ENCODE peak calls at places on chromosomes 1 and 21, in four cellular contexts. One of them, this sample, is unnamed.

GRCh38 chr1:160428655-160429054 is 28.3 kb downstream of the VANGL2 start:
- DNase-seq in tibial artery: no peak
- DNase-seq in fibroblast of pulmonary artery: peak
- DNase-seq in psoas muscle: no peak
- DNase-seq in this sample: peak

GRCh38 chr1:69700770-69701169 is 133.0 kb downstream of the LRRC7 start:
- DNase-seq in psoas muscle: no peak
- DNase-seq in fibroblast of pulmonary artery: peak
- DNase-seq in tibial artery: no peak
- DNase-seq in this sample: no peak

GRCh38 chr1:6280761-6281451 is 20.0 kb upstream of the GPR153 start:
- DNase-seq in fibroblast of pulmonary artery: no peak
- DNase-seq in tibial artery: no peak
- DNase-seq in psoas muscle: peak
- DNase-seq in this sample: no peak

GRCh38 chr1:202691846-202692245 is 18.4 kb downstream of the SYT2 start:
- DNase-seq in fibroblast of pulmonary artery: no peak
- DNase-seq in psoas muscle: no peak
- DNase-seq in tibial artery: no peak
- DNase-seq in this sample: no peak

GRCh38 chr1:53088616-53089300 is 26.7 kb downstream of the PODN start:
- DNase-seq in psoas muscle: no peak
- DNase-seq in tibial artery: no peak
- DNase-seq in fibroblast of pulmonary artery: no peak
- DNase-seq in this sample: no peak

GRCh38 chr1:96968582-96969378 is 247.2 kb downstream of the PTBP2 start:
- DNase-seq in fibroblast of pulmonary artery: peak
- DNase-seq in tibial artery: no peak
- DNase-seq in psoas muscle: no peak
- DNase-seq in this sample: no peak

GRCh38 chr1:84479998-84480397 is 932 bp downstream of the RPF1 start:
- DNase-seq in psoas muscle: no peak
- DNase-seq in fibroblast of pulmonary artery: no peak
- DNase-seq in tibial artery: no peak
- DNase-seq in this sample: no peak

GRCh38 chr1:160629286-160630210 is 17.3 kb downstream of the SLAMF1 start:
- DNase-seq in fibroblast of pulmonary artery: no peak
- DNase-seq in psoas muscle: peak
- DNase-seq in tibial artery: no peak
- DNase-seq in this sample: no peak

GRCh38 chr1:40530735-40531380 is 579 bp upstream of the ZNF684 start:
- DNase-seq in tibial artery: no peak
- DNase-seq in fibroblast of pulmonary artery: peak
- DNase-seq in psoas muscle: no peak
- DNase-seq in this sample: peak

GRCh38 chr1:204463125-204464060 is 31.2 kb downstream of the PIK3C2B start:
- DNase-seq in psoas muscle: peak
- DNase-seq in tibial artery: no peak
- DNase-seq in fibroblast of pulmonary artery: no peak
- DNase-seq in this sample: no peak

GRCh38 chr1:10431065-10431730 is 965 bp downstream of the CENPS start:
- DNase-seq in tibial artery: no peak
- DNase-seq in fibroblast of pulmonary artery: no peak
- DNase-seq in psoas muscle: no peak
- DNase-seq in this sample: no peak

GRCh38 chr1:236242568-236242967 is 39.2 kb downstream of the ERO1B start:
- DNase-seq in psoas muscle: no peak
- DNase-seq in tibial artery: no peak
- DNase-seq in fibroblast of pulmonary artery: no peak
- DNase-seq in this sample: no peak

GRCh38 chr1:206814716-206815341 is 42.5 kb upstream of the IL10 start:
- DNase-seq in fibroblast of pulmonary artery: peak
- DNase-seq in tibial artery: no peak
- DNase-seq in psoas muscle: no peak
- DNase-seq in this sample: peak

GRCh38 chr1:53584446-53585102 is 125.4 kb downstream of the DMRTB1 start:
- DNase-seq in tibial artery: no peak
- DNase-seq in psoas muscle: no peak
- DNase-seq in fibroblast of pulmonary artery: no peak
- DNase-seq in this sample: no peak

GRCh38 chr1:164767257-164768044 is 208.5 kb downstream of the PBX1 start:
- DNase-seq in tibial artery: no peak
- DNase-seq in fibroblast of pulmonary artery: peak
- DNase-seq in psoas muscle: no peak
- DNase-seq in this sample: peak

GRCh38 chr1:201565771-201566528 is 27.0 kb downstream of the NAV1 start:
- DNase-seq in fibroblast of pulmonary artery: no peak
- DNase-seq in psoas muscle: no peak
- DNase-seq in tibial artery: no peak
- DNase-seq in this sample: no peak

GRCh38 chr21:42556960-42557359 is 43.3 kb downstream of the SLC37A1 start:
- DNase-seq in tibial artery: peak
- DNase-seq in fibroblast of pulmonary artery: no peak
- DNase-seq in psoas muscle: no peak
- DNase-seq in this sample: no peak

GRCh38 chr1:160219062-160219929 is 14.1 kb downstream of the PEA15 start:
- DNase-seq in fibroblast of pulmonary artery: peak
- DNase-seq in psoas muscle: peak
- DNase-seq in tibial artery: peak
- DNase-seq in this sample: peak

GRCh38 chr1:65025794-65026193 is 59.4 kb upstream of the JAK1 start:
- DNase-seq in fibroblast of pulmonary artery: no peak
- DNase-seq in tibial artery: no peak
- DNase-seq in psoas muscle: no peak
- DNase-seq in this sample: no peak

GRCh38 chr1:45230537-45230936 is 24.1 kb upstream of the ZSWIM5 start:
- DNase-seq in psoas muscle: no peak
- DNase-seq in fibroblast of pulmonary artery: no peak
- DNase-seq in tibial artery: no peak
- DNase-seq in this sample: no peak

GRCh38 chr1:101288491-101288944 is 51.7 kb downstream of the S1PR1 start:
- DNase-seq in fibroblast of pulmonary artery: peak
- DNase-seq in psoas muscle: peak
- DNase-seq in tibial artery: peak
- DNase-seq in this sample: peak

GRCh38 chr1:161725888-161726630 is 4.7 kb downstream of the FCRLB start:
- DNase-seq in tibial artery: peak
- DNase-seq in psoas muscle: peak
- DNase-seq in fibroblast of pulmonary artery: peak
- DNase-seq in this sample: peak

GRCh38 chr1:37410815-37411214 is 63.6 kb upstream of the ZC3H12A start:
- DNase-seq in tibial artery: no peak
- DNase-seq in fibroblast of pulmonary artery: peak
- DNase-seq in psoas muscle: no peak
- DNase-seq in this sample: peak

GRCh38 chr1:91732291-91732953 is 153.5 kb downstream of the TGFBR3 start:
- DNase-seq in fibroblast of pulmonary artery: peak
- DNase-seq in psoas muscle: no peak
- DNase-seq in tibial artery: no peak
- DNase-seq in this sample: peak

GRCh38 chr1:87864676-87865075 is 536.0 kb downstream of the LMO4 start:
- DNase-seq in fibroblast of pulmonary artery: no peak
- DNase-seq in tibial artery: no peak
- DNase-seq in psoas muscle: no peak
- DNase-seq in this sample: no peak

GRCh38 chr1:31886866-31887265 is 51.3 kb downstream of the PTP4A2 start:
- DNase-seq in psoas muscle: no peak
- DNase-seq in fibroblast of pulmonary artery: peak
- DNase-seq in tibial artery: no peak
- DNase-seq in this sample: no peak

GRCh38 chr1:195731385-195731784 is 876.9 kb downstream of the KCNT2 start:
- DNase-seq in fibroblast of pulmonary artery: no peak
- DNase-seq in tibial artery: no peak
- DNase-seq in psoas muscle: no peak
- DNase-seq in this sample: no peak

GRCh38 chr1:44962729-44963128 is 23.7 kb downstream of the EIF2B3 start:
- DNase-seq in psoas muscle: no peak
- DNase-seq in fibroblast of pulmonary artery: no peak
- DNase-seq in tibial artery: no peak
- DNase-seq in this sample: no peak

GRCh38 chr1:18901952-18902522 is 318 bp downstream of the ALDH4A1 start:
- DNase-seq in fibroblast of pulmonary artery: peak
- DNase-seq in psoas muscle: peak
- DNase-seq in tibial artery: no peak
- DNase-seq in this sample: peak

GRCh38 chr1:39987869-39988268 is 32.9 kb downstream of the MFSD2A start:
- DNase-seq in tibial artery: no peak
- DNase-seq in fibroblast of pulmonary artery: peak
- DNase-seq in psoas muscle: no peak
- DNase-seq in this sample: no peak

GRCh38 chr1:55124470-55124869 is 85.1 kb downstream of the PCSK9 start:
- DNase-seq in psoas muscle: no peak
- DNase-seq in fibroblast of pulmonary artery: no peak
- DNase-seq in tibial artery: no peak
- DNase-seq in this sample: no peak
- TF ChIP-seq CTCF in psoas muscle: no peak
- TF ChIP-seq CTCF in fibroblast of pulmonary artery: no peak
- TF ChIP-seq CTCF in tibial artery: no peak
- TF ChIP-seq CTCF in this sample: no peak

DNA sequence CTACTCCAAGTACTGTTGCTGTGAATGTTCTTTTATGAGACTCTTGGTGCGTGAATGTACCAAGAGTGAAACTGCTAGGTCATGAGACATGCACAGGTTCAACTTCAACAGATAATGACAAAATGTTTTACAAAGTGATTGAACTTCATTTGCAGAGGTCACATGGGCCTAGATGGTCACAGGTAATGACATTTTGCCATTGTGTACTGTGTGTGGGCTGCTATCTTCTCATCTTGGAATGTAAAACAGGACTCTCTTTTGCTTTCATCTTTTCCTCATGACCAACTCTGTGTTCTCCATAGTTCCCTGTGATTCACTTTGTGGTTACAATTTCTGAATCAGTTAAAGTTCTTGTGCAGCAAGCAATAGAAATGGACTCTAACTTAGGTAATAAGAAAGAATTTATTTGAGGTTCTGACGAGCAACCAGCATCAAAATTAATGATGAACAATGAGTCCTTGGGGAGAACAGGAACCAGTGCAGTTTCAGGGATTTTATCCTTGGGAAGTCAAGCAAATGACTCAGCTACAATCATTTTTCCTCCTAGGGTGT is 16.2 kb upstream of the TSNAX start:
- DNase-seq in tibial artery: no peak
- DNase-seq in fibroblast of pulmonary artery: peak
- DNase-seq in psoas muscle: no peak
- DNase-seq in this sample: peak
- H3K4me3 ChIP-seq in tibial artery: no peak
- H3K4me3 ChIP-seq in fibroblast of pulmonary artery: no peak
- H3K4me3 ChIP-seq in psoas muscle: no peak
- H3K4me3 ChIP-seq in this sample: no peak

GRCh38 chr1:27009601-27010197 is 3.0 kb downstream of the TENT5B start:
- DNase-seq in psoas muscle: no peak
- DNase-seq in tibial artery: no peak
- DNase-seq in fibroblast of pulmonary artery: no peak
- DNase-seq in this sample: no peak
- TF ChIP-seq CTCF in psoas muscle: no peak
- TF ChIP-seq CTCF in tibial artery: no peak
- TF ChIP-seq CTCF in fibroblast of pulmonary artery: no peak
- TF ChIP-seq CTCF in this sample: no peak

GRCh38 chr1:46533179-46533864 is 18.1 kb downstream of the KNCN start:
- DNase-seq in psoas muscle: peak
- DNase-seq in tibial artery: peak
- DNase-seq in fibroblast of pulmonary artery: peak
- DNase-seq in this sample: peak

GRCh38 chr1:46530311-46530710 is 21.1 kb downstream of the KNCN start:
- DNase-seq in tibial artery: no peak
- DNase-seq in fibroblast of pulmonary artery: no peak
- DNase-seq in psoas muscle: no peak
- DNase-seq in this sample: no peak

GRCh38 chr1:46530791-46531409 is 20.5 kb downstream of the KNCN start:
- DNase-seq in tibial artery: no peak
- DNase-seq in fibroblast of pulmonary artery: no peak
- DNase-seq in psoas muscle: no peak
- DNase-seq in this sample: no peak

GRCh38 chr1:46532095-46532494 is 19.4 kb downstream of the KNCN start:
- DNase-seq in fibroblast of pulmonary artery: no peak
- DNase-seq in psoas muscle: no peak
- DNase-seq in tibial artery: no peak
- DNase-seq in this sample: no peak

GRCh38 chr1:46532498-46533178 is 18.8 kb downstream of the KNCN start:
- DNase-seq in fibroblast of pulmonary artery: peak
- DNase-seq in tibial artery: peak
- DNase-seq in psoas muscle: peak
- DNase-seq in this sample: peak
- H3K4me3 ChIP-seq in fibroblast of pulmonary artery: no peak
- H3K4me3 ChIP-seq in tibial artery: peak
- H3K4me3 ChIP-seq in psoas muscle: peak
- H3K4me3 ChIP-seq in this sample: no peak

GRCh38 chr1:179296831-179297377 is 3.3 kb downstream of the SOAT1 start:
- DNase-seq in fibroblast of pulmonary artery: no peak
- DNase-seq in psoas muscle: no peak
- DNase-seq in tibial artery: no peak
- DNase-seq in this sample: no peak

GRCh38 chr1:179295356-179295755 is 1.8 kb downstream of the SOAT1 start:
- DNase-seq in tibial artery: no peak
- DNase-seq in fibroblast of pulmonary artery: no peak
- DNase-seq in psoas muscle: no peak
- DNase-seq in this sample: no peak

GRCh38 chr1:179296356-179296755 is 2.8 kb downstream of the SOAT1 start:
- DNase-seq in fibroblast of pulmonary artery: no peak
- DNase-seq in psoas muscle: no peak
- DNase-seq in tibial artery: no peak
- DNase-seq in this sample: no peak

GRCh38 chr1:179288977-179289376 is 4.6 kb upstream of the SOAT1 start:
- DNase-seq in tibial artery: no peak
- DNase-seq in psoas muscle: no peak
- DNase-seq in fibroblast of pulmonary artery: no peak
- DNase-seq in this sample: no peak

GRCh38 chr1:179293340-179294327 is at the start of gene SOAT1:
- DNase-seq in psoas muscle: peak
- DNase-seq in fibroblast of pulmonary artery: peak
- DNase-seq in tibial artery: peak
- DNase-seq in this sample: peak
- TF ChIP-seq CTCF in psoas muscle: no peak
- TF ChIP-seq CTCF in fibroblast of pulmonary artery: no peak
- TF ChIP-seq CTCF in tibial artery: no peak
- TF ChIP-seq CTCF in this sample: no peak

DNA sequence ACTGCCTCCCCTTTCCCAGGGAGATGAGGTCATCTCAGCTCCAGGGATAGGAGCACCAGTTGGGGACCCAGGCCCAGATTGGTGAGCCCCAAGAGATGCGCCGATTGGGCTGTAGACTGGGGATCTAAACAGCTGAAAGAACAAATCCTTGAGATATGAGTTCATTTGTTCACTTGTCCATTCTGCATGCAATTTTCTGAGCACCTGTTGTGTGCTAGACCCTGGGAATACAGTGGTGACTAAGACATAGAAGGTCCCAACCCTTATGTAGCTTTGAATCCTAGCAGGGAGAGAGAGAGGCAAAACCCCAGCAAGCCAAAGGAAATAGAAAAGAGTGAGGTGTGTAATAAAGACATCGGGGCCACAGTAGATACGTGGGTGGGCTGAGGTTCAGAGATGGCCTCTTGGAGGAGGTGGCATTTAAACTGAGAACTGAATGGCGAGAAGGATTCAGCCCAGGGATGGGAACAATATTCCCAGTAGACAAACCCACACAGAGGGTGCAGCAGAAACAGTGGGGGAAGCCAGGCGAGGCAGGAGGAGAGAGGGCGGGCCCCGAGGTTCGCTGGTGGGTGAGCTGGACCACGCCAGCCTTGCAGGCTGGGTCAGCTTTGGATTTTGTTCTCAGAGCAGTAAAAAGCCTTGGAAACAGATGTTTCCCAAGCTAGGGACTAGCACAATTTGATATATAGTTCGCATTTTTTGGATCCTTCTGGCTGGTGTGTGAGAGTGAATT is 105.6 kb upstream of the ACTL8 start:
- DNase-seq in psoas muscle: no peak
- DNase-seq in tibial artery: no peak
- DNase-seq in fibroblast of pulmonary artery: no peak
- DNase-seq in this sample: no peak
- H3K4me3 ChIP-seq in psoas muscle: no peak
- H3K4me3 ChIP-seq in tibial artery: no peak
- H3K4me3 ChIP-seq in fibroblast of pulmonary artery: no peak
- H3K4me3 ChIP-seq in this sample: no peak